ENCODE peak calls at places on chromosomes 13 and 19, in nine cellular contexts. U is A549, Z is body of pancreas, N is esophagus muscularis mucosa, F is ovary, A is IMR-90, M is GM12892, I is esophagus squamous epithelium, G is uterus. B is an unnamed sample.

GRCh38 chr19:48258350-48258749 is 2.6 kb upstream of the CARD8 start:
- DNase-seq in U (no peak), Z (no peak), N (no peak), F (no peak), A (no peak), M (no peak), I (no peak), G (no peak), B (no peak)

GRCh38 chr13:52845334-52845761 is 3.1 kb downstream of the PCDH8 start:
- DNase-seq in U (no peak), Z (no peak), N (no peak), F (no peak), A (no peak), M (no peak), I (no peak), G (no peak), B (no peak)

GRCh38 chr13:87376081-87376480 is 295.1 kb upstream of the SLITRK5 start:
- DNase-seq in U (no peak), Z (no peak), N (no peak), F (no peak), A (no peak), M (no peak), I (no peak), G (no peak), B (no peak)

GRCh38 chr19:14370169-14370998 is 10.9 kb upstream of the ADGRE5 start:
- DNase-seq in U (no peak), Z (no peak), N (no peak), F (no peak), A (no peak), M (no peak), I (no peak), G (no peak), B (no peak)

GRCh38 chr19:38917921-38918491 is 6.0 kb upstream of the CCER2 start:
- DNase-seq in U (peak), Z (no peak), N (no peak), F (no peak), A (no peak), M (peak), I (no peak), G (no peak), B (no peak)

GRCh38 chr19:14320253-14320652 is 61.0 kb upstream of the ADGRE5 start:
- DNase-seq in U (no peak), Z (no peak), N (no peak), F (no peak), A (no peak), M (no peak), I (no peak), G (no peak), B (no peak)

GRCh38 chr19:41882568-41883462 is at the start of gene ARHGEF1:
- DNase-seq in U (peak), Z (peak), N (no peak), F (peak), A (no peak), M (peak), I (no peak), G (peak), B (peak)

GRCh38 chr13:48234652-48235099 is 1.7 kb downstream of the ITM2B start:
- DNase-seq in U (no peak), Z (no peak), N (no peak), F (no peak), A (no peak), M (no peak), I (no peak), G (no peak), B (no peak)

GRCh38 chr13:110387451-110388140 is 80.5 kb downstream of the COL4A2 start:
- DNase-seq in U (no peak), Z (no peak), N (no peak), F (peak), A (peak), M (peak), I (no peak), G (peak), B (no peak)

GRCh38 chr13:67229438-67230242 is 496 bp downstream of the PCDH9 start:
- DNase-seq in U (peak), Z (no peak), N (no peak), F (no peak), A (peak), M (no peak), I (no peak), G (no peak), B (no peak)

GRCh38 chr13:41605319-41606285 is 148.3 kb downstream of the RGCC start:
- DNase-seq in U (no peak), Z (no peak), N (no peak), F (no peak), A (no peak), M (no peak), I (no peak), G (no peak), B (no peak)

GRCh38 chr13:64332048-64332447 is 2898.1 kb downstream of the PCDH9 start:
- DNase-seq in U (no peak), Z (no peak), N (no peak), F (no peak), A (peak), M (no peak), I (no peak), G (no peak), B (no peak)

GRCh38 chr19:30228113-30228725 is 144.0 kb upstream of the ZNF536 start:
- DNase-seq in U (no peak), Z (no peak), N (no peak), F (no peak), A (no peak), M (no peak), I (no peak), G (no peak), B (no peak)

GRCh38 chr13:20525144-20525600 is 485 bp downstream of the CRYL1 start:
- DNase-seq in U (no peak), Z (peak), N (no peak), F (peak), A (no peak), M (no peak), I (no peak), G (peak), B (peak)

GRCh38 chr13:40130871-40131636 is 475.6 kb downstream of the COG6 start:
- DNase-seq in U (peak), Z (no peak), N (no peak), F (no peak), A (no peak), M (no peak), I (no peak), G (no peak), B (no peak)

GRCh38 chr19:42277821-42278809 is 9.1 kb downstream of the CIC start:
- DNase-seq in U (no peak), Z (no peak), N (no peak), F (peak), A (no peak), M (no peak), I (no peak), G (peak), B (peak)

GRCh38 chr13:44879452-44880058 is 109.7 kb downstream of the NUFIP1 start:
- DNase-seq in U (no peak), Z (peak), N (no peak), F (no peak), A (peak), M (no peak), I (no peak), G (no peak), B (no peak)

GRCh38 chr13:46206138-46206537 is 5.6 kb upstream of the LRRC63 start:
- DNase-seq in U (no peak), Z (no peak), N (no peak), F (no peak), A (no peak), M (no peak), I (no peak), G (no peak), B (no peak)

GRCh38 chr13:39201075-39201630 is 162.9 kb downstream of the NHLRC3 start:
- DNase-seq in U (no peak), Z (no peak), N (no peak), F (no peak), A (no peak), M (no peak), I (no peak), G (no peak), B (no peak)

GRCh38 chr13:23959231-23959862 is 62.0 kb upstream of the C1QTNF9B start:
- DNase-seq in U (no peak), Z (no peak), N (no peak), F (no peak), A (peak), M (no peak), I (no peak), G (no peak), B (no peak)

GRCh38 chr19:40614595-40615411 is 13.6 kb downstream of the LTBP4 start:
- DNase-seq in U (no peak), Z (peak), N (no peak), F (peak), A (peak), M (no peak), I (peak), G (peak), B (peak)

GRCh38 chr19:45670670-45671453 is 2.8 kb downstream of the GIPR start:
- DNase-seq in U (peak), Z (peak), N (no peak), F (peak), A (peak), M (peak), I (no peak), G (peak), B (peak)

GRCh38 chr13:48493851-48494250 is 39.0 kb downstream of the RCBTB2 start:
- DNase-seq in U (no peak), Z (no peak), N (no peak), F (no peak), A (peak), M (no peak), I (no peak), G (no peak), B (no peak)

GRCh38 chr13:74134777-74135305 is 637 bp upstream of the KLF12 start:
- DNase-seq in U (peak), Z (peak), N (peak), F (peak), A (no peak), M (peak), I (no peak), G (peak), B (peak)

GRCh38 chr19:45455707-45456499 is 11.9 kb upstream of the FOSB start:
- DNase-seq in U (peak), Z (peak), N (peak), F (peak), A (peak), M (no peak), I (no peak), G (peak), B (peak)

GRCh38 chr19:53130506-53130905 is 2.2 kb downstream of the ZNF415 start:
- DNase-seq in U (no peak), Z (no peak), N (no peak), F (no peak), A (no peak), M (no peak), I (no peak), G (no peak), B (no peak)

GRCh38 chr19:10085641-10086031 is 481 bp upstream of the SHFL start:
- DNase-seq in U (no peak), Z (no peak), N (no peak), F (no peak), A (no peak), M (no peak), I (no peak), G (no peak), B (no peak)

GRCh38 chr19:10449037-10449436 is 28.7 kb downstream of the PDE4A start:
- DNase-seq in U (no peak), Z (no peak), N (no peak), F (no peak), A (no peak), M (no peak), I (no peak), G (no peak), B (no peak)

GRCh38 chr19:43504426-43505185 is at the start of gene PHLDB3:
- DNase-seq in U (no peak), Z (peak), N (no peak), F (peak), A (peak), M (no peak), I (no peak), G (no peak), B (peak)

GRCh38 chr19:7900401-7900870 is 3.2 kb upstream of the MAP2K7 start:
- DNase-seq in U (no peak), Z (no peak), N (no peak), F (peak), A (no peak), M (no peak), I (no peak), G (no peak), B (no peak)

GRCh38 chr19:44900328-44901244 is 5.0 kb upstream of the APOE start:
- DNase-seq in U (no peak), Z (no peak), N (no peak), F (no peak), A (no peak), M (no peak), I (no peak), G (no peak), B (peak)

GRCh38 chr13:19726611-19727010 is 56.1 kb downstream of the PSPC1 start:
- DNase-seq in U (no peak), Z (no peak), N (no peak), F (no peak), A (no peak), M (no peak), I (no peak), G (no peak), B (no peak)

GRCh38 chr13:36251528-36251927 is 37.2 kb upstream of the SOHLH2 start:
- DNase-seq in U (no peak), Z (no peak), N (no peak), F (no peak), A (no peak), M (no peak), I (no peak), G (no peak), B (no peak)

GRCh38 chr19:38453596-38453995 is 20.1 kb downstream of the RYR1 start:
- DNase-seq in U (no peak), Z (no peak), N (no peak), F (no peak), A (no peak), M (no peak), I (no peak), G (no peak), B (no peak)

GRCh38 chr19:58097349-58097748 is 682 bp downstream of the ZSCAN18 start:
- DNase-seq in U (no peak), Z (no peak), N (no peak), F (no peak), A (no peak), M (no peak), I (no peak), G (no peak), B (no peak)

GRCh38 chr13:91375119-91375729 is 23.2 kb upstream of the GPC5 start:
- DNase-seq in U (no peak), Z (no peak), N (no peak), F (no peak), A (peak), M (no peak), I (no peak), G (no peak), B (no peak)

GRCh38 chr13:46633416-46633815 is 80.4 kb downstream of the LRCH1 start:
- DNase-seq in U (no peak), Z (no peak), N (no peak), F (no peak), A (peak), M (no peak), I (no peak), G (no peak), B (no peak)

GRCh38 chr13:44317752-44318550 is 55.7 kb upstream of the SERP2 start:
- DNase-seq in U (no peak), Z (no peak), N (no peak), F (no peak), A (peak), M (no peak), I (no peak), G (no peak), B (no peak)

GRCh38 chr19:12669272-12670158 is 2.9 kb downstream of the WDR83 start:
- DNase-seq in U (peak), Z (peak), N (peak), F (peak), A (peak), M (peak), I (no peak), G (peak), B (peak)

GRCh38 chr19:12668346-12668745 is 1.7 kb downstream of the WDR83 start:
- DNase-seq in U (no peak), Z (no peak), N (no peak), F (no peak), A (no peak), M (no peak), I (no peak), G (no peak), B (no peak)

GRCh38 chr19:12667903-12668302 is 1.3 kb downstream of the WDR83 start:
- DNase-seq in U (no peak), Z (no peak), N (no peak), F (no peak), A (no peak), M (no peak), I (no peak), G (no peak), B (no peak)

GRCh38 chr19:12670159-12670928 is 3.7 kb downstream of the WDR83 start:
- DNase-seq in U (no peak), Z (no peak), N (no peak), F (peak), A (no peak), M (no peak), I (no peak), G (no peak), B (no peak)

GRCh38 chr19:12668937-12669271 is 2.3 kb downstream of the WDR83 start:
- DNase-seq in U (no peak), Z (peak), N (peak), F (no peak), A (peak), M (no peak), I (no peak), G (peak), B (no peak)
- TF ChIP-seq POLR2A in U (no peak), Z (no peak), N (no peak), F (no peak), A (no peak), M (no peak), I (no peak), G (no peak), B (no peak)

GRCh38 chr13:28137556-28137955 is 789 bp upstream of the PAN3 start:
- DNase-seq in U (no peak), Z (peak), N (no peak), F (no peak), A (no peak), M (no peak), I (no peak), G (no peak), B (no peak)

GRCh38 chr13:28138756-28139470 is 568 bp downstream of the PAN3 start:
- DNase-seq in U (peak), Z (peak), N (peak), F (peak), A (peak), M (peak), I (peak), G (peak), B (peak)

GRCh38 chr13:28136916-28137315 is 1.4 kb upstream of the PAN3 start:
- DNase-seq in U (no peak), Z (no peak), N (no peak), F (no peak), A (no peak), M (peak), I (no peak), G (no peak), B (no peak)

GRCh38 chr13:28140433-28141125 is 2.2 kb downstream of the PAN3 start:
- DNase-seq in U (no peak), Z (no peak), N (no peak), F (no peak), A (peak), M (no peak), I (no peak), G (no peak), B (no peak)

DNA sequence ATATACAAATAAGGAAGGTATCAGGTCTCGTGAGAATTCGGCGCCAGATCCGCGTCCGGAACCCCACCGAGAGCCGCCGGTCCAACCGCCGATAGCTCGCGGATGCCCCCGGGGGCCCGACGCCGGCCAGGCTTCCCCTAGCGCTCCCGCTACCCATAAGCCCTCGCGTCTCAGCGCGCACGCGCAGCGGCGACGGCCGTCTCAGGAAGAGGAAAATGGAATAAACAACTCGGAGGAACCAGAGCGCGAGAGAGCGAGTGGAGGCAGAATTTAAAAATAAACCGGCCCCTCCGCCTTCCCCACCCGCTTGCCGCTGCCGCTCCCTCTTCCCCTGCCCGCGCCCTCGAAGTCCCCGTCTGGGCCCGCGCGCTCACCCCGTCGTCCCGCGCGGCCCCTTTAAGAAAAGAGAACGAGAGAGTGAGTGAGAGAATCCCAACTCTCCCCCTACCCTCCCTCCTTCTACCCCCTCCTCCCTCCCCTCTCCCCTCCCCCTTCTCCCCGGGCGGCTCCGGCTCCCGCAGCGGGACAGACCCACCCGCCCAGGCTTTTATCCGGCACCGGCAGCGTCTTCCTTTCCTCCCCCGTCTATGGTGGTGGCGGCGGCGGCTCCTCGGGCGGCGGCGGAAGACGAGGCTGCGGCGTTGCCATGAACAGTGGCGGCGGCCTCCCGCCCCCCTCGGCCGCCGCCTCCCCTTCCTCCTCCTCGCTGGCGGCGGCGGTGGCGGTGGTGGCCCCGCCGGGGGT is at the start of gene PAN3:
- DNase-seq in U (peak), Z (peak), N (peak), F (peak), A (peak), M (peak), I (peak), G (peak), B (peak)
- TF ChIP-seq POLR2A in U (peak), Z (peak), N (no peak), F (peak), A (peak), M (peak), I (peak), G (peak), B (no peak)

GRCh38 chr19:56120371-56121179 is 520 bp downstream of the ZNF787 start:
- DNase-seq in U (peak), Z (peak), N (no peak), F (peak), A (peak), M (peak), I (peak), G (peak), B (peak)

GRCh38 chr19:56119585-56119978 is 1.5 kb downstream of the ZNF787 start:
- DNase-seq in U (no peak), Z (peak), N (no peak), F (no peak), A (peak), M (no peak), I (no peak), G (no peak), B (no peak)

GRCh38 chr19:56120002-56120370 is 1.1 kb downstream of the ZNF787 start:
- DNase-seq in U (no peak), Z (no peak), N (no peak), F (no peak), A (no peak), M (no peak), I (no peak), G (no peak), B (no peak)

GRCh38 chr19:56118666-56119584 is 2.2 kb downstream of the ZNF787 start:
- DNase-seq in U (no peak), Z (peak), N (no peak), F (no peak), A (no peak), M (no peak), I (no peak), G (no peak), B (no peak)

GRCh38 chr19:56121180-56122167 is at the start of gene ZNF787:
- DNase-seq in U (peak), Z (peak), N (peak), F (peak), A (peak), M (peak), I (peak), G (peak), B (peak)
- TF ChIP-seq POLR2A in U (peak), Z (peak), N (peak), F (peak), A (peak), M (peak), I (peak), G (peak), B (no peak)

GRCh38 chr13:50125556-50126377 is 110.5 kb downstream of the KCNRG start:
- DNase-seq in U (peak), Z (peak), N (peak), F (peak), A (peak), M (no peak), I (peak), G (peak), B (peak)
- TF ChIP-seq POLR2A in U (peak), Z (peak), N (peak), F (peak), A (peak), M (no peak), I (peak), G (no peak), B (peak)

GRCh38 chr13:100673831-100674362 is 698 bp downstream of the TMTC4 start:
- DNase-seq in U (peak), Z (peak), N (no peak), F (peak), A (peak), M (peak), I (no peak), G (peak), B (peak)

GRCh38 chr13:100674363-100674847 is at the start of gene TMTC4:
- DNase-seq in U (no peak), Z (no peak), N (no peak), F (no peak), A (no peak), M (peak), I (no peak), G (no peak), B (no peak)

GRCh38 chr13:100673376-100673830 is 1.2 kb downstream of the TMTC4 start:
- DNase-seq in U (no peak), Z (no peak), N (no peak), F (peak), A (no peak), M (no peak), I (no peak), G (no peak), B (no peak)

GRCh38 chr13:100675660-100676129 is 1.1 kb upstream of the TMTC4 start:
- DNase-seq in U (no peak), Z (no peak), N (no peak), F (no peak), A (no peak), M (no peak), I (no peak), G (no peak), B (no peak)

GRCh38 chr13:100674848-100675659 is 459 bp upstream of the TMTC4 start:
- DNase-seq in U (peak), Z (peak), N (peak), F (peak), A (peak), M (peak), I (peak), G (peak), B (peak)
- TF ChIP-seq POLR2A in U (peak), Z (peak), N (peak), F (peak), A (no peak), M (peak), I (peak), G (peak), B (peak)

B was measured in upper lobe of left lung.